ENCODE peak calls at places on chromosomes 12 and 14, in eight cellular contexts. M, O, D, X, F, V, U and W are unnamed samples.

GRCh38 chr14:73238941-73239340 is 1.6 kb downstream of the PAPLN start:
- DNase-seq in O (no peak), V (no peak), X (no peak), M (no peak), F (no peak), D (no peak), U (no peak), W (no peak)

GRCh38 chr14:103136388-103137271 is 13.4 kb downstream of the TNFAIP2 start:
- DNase-seq in M (peak; percentile 48), F (no peak), D (peak; percentile 69), O (peak; percentile 96), V (no peak), U (peak; percentile 56), X (no peak), W (no peak)

GRCh38 chr14:58299665-58300202 is 1.4 kb downstream of the ARID4A start:
- DNase-seq in X (no peak), D (no peak), U (no peak), M (no peak), O (no peak), V (no peak), F (no peak), W (no peak)

GRCh38 chr14:64266206-64266605 is 28.0 kb downstream of the ESR2 start:
- DNase-seq in F (no peak), U (no peak), D (no peak), V (no peak), M (no peak), O (no peak), X (no peak), W (no peak)

GRCh38 chr12:53093777-53094393 is 3.6 kb upstream of the IGFBP6 start:
- DNase-seq in X (no peak), U (peak; percentile 41), F (no peak), D (no peak), M (no peak), V (no peak), O (no peak), W (no peak)

GRCh38 chr12:79373896-79374499 is 316.8 kb downstream of the PAWR start:
- DNase-seq in X (no peak), V (no peak), U (no peak), D (peak; percentile 62), M (no peak), O (no peak), F (peak; percentile 46), W (no peak)

GRCh38 chr14:97640031-97640430 is 842.8 kb downstream of the VRK1 start:
- DNase-seq in V (no peak), U (no peak), M (no peak), X (no peak), F (no peak), D (no peak), O (no peak), W (no peak)

GRCh38 chr12:67067453-67068203 is 201.5 kb upstream of the CAND1 start:
- DNase-seq in F (peak; percentile 23), U (no peak), O (peak; percentile 53), V (no peak), D (peak; percentile 29), X (no peak), M (no peak), W (no peak)

GRCh38 chr14:68786491-68787234 is 6.2 kb downstream of the ZFP36L1 start:
- DNase-seq in D (peak; percentile 86), V (no peak), F (no peak), O (peak; percentile 85), U (no peak), M (no peak), X (no peak), W (no peak)

GRCh38 chr12:19507823-19508222 is 68.5 kb downstream of the AEBP2 start:
- DNase-seq in V (no peak), D (peak; percentile 17), U (no peak), O (no peak), F (no peak), X (no peak), M (no peak), W (no peak)

GRCh38 chr12:79058342-79058741 is 193.8 kb downstream of the SYT1 start:
- DNase-seq in F (no peak), X (no peak), V (no peak), M (no peak), U (no peak), O (peak; percentile 70), D (peak; percentile 68), W (no peak)

GRCh38 chr12:30026621-30027234 is 243.0 kb upstream of the TMTC1 start:
- DNase-seq in V (no peak), O (peak; percentile 70), M (no peak), F (no peak), X (no peak), U (no peak), D (no peak), W (no peak)

GRCh38 chr12:15910468-15910863 is 666 bp upstream of the DERA start:
- DNase-seq in D (no peak), X (no peak), O (no peak), M (no peak), V (no peak), F (no peak), U (no peak), W (no peak)
- H3K4me3 ChIP-seq in D (peak overlapping the region; percentile 58), X (peak overlapping the region; percentile 73), O (peak overlapping the region; percentile 80), M (no peak overlapping the region), V (no peak overlapping the region), F (no peak overlapping the region), U (peak overlapping the region; percentile 73), W (peak overlapping the region; percentile 86)

GRCh38 chr12:4203772-4204376 is 69.7 kb upstream of the CCND2 start:
- DNase-seq in O (no peak), X (no peak), F (no peak), M (no peak), V (no peak), U (no peak), D (no peak), W (no peak)
- H3K4me3 ChIP-seq in O (no peak overlapping the region), X (no peak overlapping the region), F (no peak overlapping the region), M (no peak overlapping the region), V (no peak overlapping the region), U (no peak overlapping the region), D (no peak overlapping the region), W (no peak overlapping the region)

GRCh38 chr14:50786821-50787464 is 44.0 kb downstream of the NIN start:
- DNase-seq in M (no peak), V (no peak), F (no peak), X (no peak), D (no peak), O (no peak), U (no peak), W (no peak)
- H3K4me3 ChIP-seq in M (no peak overlapping the region), V (no peak overlapping the region), F (no peak overlapping the region), X (peak overlapping the region; percentile 4), D (no peak overlapping the region), O (no peak overlapping the region), U (no peak overlapping the region), W (no peak overlapping the region)

GRCh38 chr14:37599527-37600368 is 4.3 kb downstream of the TTC6 start:
- DNase-seq in U (no peak), D (no peak), V (no peak), M (no peak), O (no peak), X (no peak), F (peak; percentile 75), W (no peak)
- H3K4me3 ChIP-seq in U (peak overlapping the region; percentile 19), D (no peak overlapping the region), V (peak overlapping the region; percentile 23), M (no peak overlapping the region), O (peak overlapping the region; percentile 78), X (peak overlapping the region; percentile 42), F (no peak overlapping the region), W (no peak overlapping the region)

DNA sequence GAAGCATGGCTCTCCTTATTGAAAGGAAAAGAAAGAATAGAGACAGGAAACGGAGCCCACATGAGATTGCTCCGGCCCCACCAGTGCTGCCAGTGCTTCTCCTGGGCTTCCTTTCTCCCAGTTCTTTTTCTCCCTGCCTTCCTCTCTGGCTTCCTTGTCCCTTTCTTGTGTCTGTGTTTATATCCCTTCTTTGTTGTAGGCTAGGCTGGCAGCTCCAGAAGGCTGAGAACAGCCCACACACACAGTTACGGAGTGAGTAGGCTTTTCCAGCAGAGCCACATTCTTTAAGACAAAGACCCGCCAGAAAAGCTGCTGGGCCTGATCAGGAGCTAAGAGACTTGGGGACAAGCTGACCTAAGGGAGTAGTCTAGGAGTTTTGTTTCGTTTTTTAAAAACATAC is 13.0 kb downstream of the CIPC start:
- DNase-seq in X (no peak), M (no peak), U (no peak), O (peak; percentile 76), V (no peak), F (no peak), D (no peak), W (no peak)
- H3K4me3 ChIP-seq in X (peak overlapping the region; percentile 20), M (no peak overlapping the region), U (no peak overlapping the region), O (no peak overlapping the region), V (no peak overlapping the region), F (no peak overlapping the region), D (no peak overlapping the region), W (no peak overlapping the region)

GRCh38 chr14:26200675-26201074 is 397.2 kb downstream of the NOVA1 start:
- DNase-seq in X (no peak), V (no peak), O (no peak), U (no peak), F (no peak), M (no peak), D (no peak), W (no peak)

GRCh38 chr14:26206640-26207039 is 391.2 kb downstream of the NOVA1 start:
- DNase-seq in X (no peak), F (no peak), V (no peak), D (no peak), M (no peak), O (no peak), U (no peak), W (no peak)

GRCh38 chr14:26204362-26204953 is 393.4 kb downstream of the NOVA1 start:
- DNase-seq in O (no peak), U (no peak), D (no peak), X (no peak), F (no peak), V (no peak), M (no peak), W (no peak)

GRCh38 chr14:26199599-26200370 is 398.0 kb downstream of the NOVA1 start:
- DNase-seq in F (no peak), M (no peak), D (no peak), O (no peak), X (no peak), V (no peak), U (no peak), W (no peak)

GRCh38 chr14:26204954-26205479 is 392.8 kb downstream of the NOVA1 start:
- DNase-seq in U (peak; percentile 65), V (peak; percentile 18), X (peak; percentile 39), O (no peak), M (peak; percentile 13), F (no peak), D (no peak), W (no peak)
- H3K4me3 ChIP-seq in U (peak overlapping the region; percentile 56), V (peak overlapping the region; percentile 30), X (peak overlapping the region; percentile 63), O (no peak overlapping the region), M (no peak overlapping the region), F (no peak overlapping the region), D (no peak overlapping the region), W (no peak overlapping the region)